ENCODE peak calls at places on chromosome 22, in ten cellular contexts. One of them, this sample, is unnamed.

GRCh38 chr22:44638966-44639739 is 62.9 kb upstream of the PRR5 start:
- DNase-seq in neuronal stem cell: no peak
- DNase-seq in Karpas-422: no peak
- DNase-seq in fibroblast of lung: no peak
- DNase-seq in ovary: peak; percentile 35
- DNase-seq in sigmoid colon: peak; percentile 69
- DNase-seq in CD8-positive, alpha-beta T cell: no peak
- DNase-seq in HCT116: no peak
- DNase-seq in foreskin keratinocyte: no peak
- DNase-seq in K562: no peak
- DNase-seq in this sample: no peak

GRCh38 chr22:19241593-19241906 is 50.0 kb downstream of the CLTCL1 start:
- DNase-seq in K562: no peak
- DNase-seq in neuronal stem cell: no peak
- DNase-seq in CD8-positive, alpha-beta T cell: no peak
- DNase-seq in fibroblast of lung: no peak
- DNase-seq in foreskin keratinocyte: no peak
- DNase-seq in Karpas-422: no peak
- DNase-seq in HCT116: no peak
- DNase-seq in sigmoid colon: no peak
- DNase-seq in ovary: no peak
- DNase-seq in this sample: no peak

GRCh38 chr22:49053574-49053973 is 774.1 kb downstream of the BRD1 start:
- DNase-seq in sigmoid colon: no peak
- DNase-seq in CD8-positive, alpha-beta T cell: no peak
- DNase-seq in neuronal stem cell: no peak
- DNase-seq in fibroblast of lung: no peak
- DNase-seq in HCT116: no peak
- DNase-seq in Karpas-422: no peak
- DNase-seq in foreskin keratinocyte: no peak
- DNase-seq in ovary: no peak
- DNase-seq in K562: no peak
- DNase-seq in this sample: no peak

GRCh38 chr22:33952776-33953175 is 32.5 kb upstream of the LARGE1 start:
- DNase-seq in neuronal stem cell: no peak
- DNase-seq in CD8-positive, alpha-beta T cell: no peak
- DNase-seq in fibroblast of lung: no peak
- DNase-seq in ovary: no peak
- DNase-seq in foreskin keratinocyte: no peak
- DNase-seq in sigmoid colon: no peak
- DNase-seq in Karpas-422: no peak
- DNase-seq in K562: no peak
- DNase-seq in HCT116: no peak
- DNase-seq in this sample: no peak

GRCh38 chr22:50613291-50613981 is 12.8 kb downstream of the MAPK8IP2 start:
- DNase-seq in sigmoid colon: no peak
- DNase-seq in ovary: peak; percentile 79
- DNase-seq in foreskin keratinocyte: no peak
- DNase-seq in Karpas-422: no peak
- DNase-seq in K562: peak; percentile 63
- DNase-seq in HCT116: peak; percentile 68
- DNase-seq in CD8-positive, alpha-beta T cell: no peak
- DNase-seq in neuronal stem cell: no peak
- DNase-seq in fibroblast of lung: peak; percentile 30
- DNase-seq in this sample: no peak

GRCh38 chr22:41369089-41369745 is 12.5 kb upstream of the TEF start:
- DNase-seq in fibroblast of lung: no peak
- DNase-seq in ovary: no peak
- DNase-seq in sigmoid colon: no peak
- DNase-seq in CD8-positive, alpha-beta T cell: no peak
- DNase-seq in foreskin keratinocyte: no peak
- DNase-seq in HCT116: no peak
- DNase-seq in K562: no peak
- DNase-seq in Karpas-422: no peak
- DNase-seq in neuronal stem cell: no peak
- DNase-seq in this sample: no peak

GRCh38 chr22:16917144-16918003 is 90.6 kb downstream of the GAB4 start:
- DNase-seq in Karpas-422: peak; percentile 90
- DNase-seq in foreskin keratinocyte: peak; percentile 9
- DNase-seq in K562: peak; percentile 75
- DNase-seq in CD8-positive, alpha-beta T cell: peak; percentile 3
- DNase-seq in fibroblast of lung: peak; percentile 4
- DNase-seq in ovary: peak; percentile 60
- DNase-seq in sigmoid colon: no peak
- DNase-seq in neuronal stem cell: peak; percentile 49
- DNase-seq in HCT116: peak; percentile 65
- DNase-seq in this sample: peak; percentile 20

GRCh38 chr22:40703174-40703573 is 23.9 kb downstream of the MCHR1 start:
- DNase-seq in neuronal stem cell: no peak
- DNase-seq in fibroblast of lung: no peak
- DNase-seq in foreskin keratinocyte: no peak
- DNase-seq in CD8-positive, alpha-beta T cell: no peak
- DNase-seq in HCT116: no peak
- DNase-seq in ovary: no peak
- DNase-seq in sigmoid colon: no peak
- DNase-seq in Karpas-422: peak; percentile 47
- DNase-seq in K562: no peak
- DNase-seq in this sample: no peak

GRCh38 chr22:38412435-38413084 is 42.4 kb downstream of the KCNJ4 start:
- DNase-seq in CD8-positive, alpha-beta T cell: no peak
- DNase-seq in Karpas-422: peak; percentile 39
- DNase-seq in foreskin keratinocyte: no peak
- DNase-seq in HCT116: no peak
- DNase-seq in K562: peak; percentile 84
- DNase-seq in fibroblast of lung: no peak
- DNase-seq in neuronal stem cell: no peak
- DNase-seq in ovary: peak; percentile 64
- DNase-seq in sigmoid colon: peak; percentile 61
- DNase-seq in this sample: peak; percentile 21

GRCh38 chr22:44665115-44665514 is 36.9 kb upstream of the PRR5 start:
- DNase-seq in neuronal stem cell: no peak
- DNase-seq in sigmoid colon: peak; percentile 80
- DNase-seq in foreskin keratinocyte: no peak
- DNase-seq in fibroblast of lung: no peak
- DNase-seq in K562: no peak
- DNase-seq in Karpas-422: no peak
- DNase-seq in ovary: no peak
- DNase-seq in CD8-positive, alpha-beta T cell: no peak
- DNase-seq in HCT116: no peak
- DNase-seq in this sample: peak; percentile 71

DNA sequence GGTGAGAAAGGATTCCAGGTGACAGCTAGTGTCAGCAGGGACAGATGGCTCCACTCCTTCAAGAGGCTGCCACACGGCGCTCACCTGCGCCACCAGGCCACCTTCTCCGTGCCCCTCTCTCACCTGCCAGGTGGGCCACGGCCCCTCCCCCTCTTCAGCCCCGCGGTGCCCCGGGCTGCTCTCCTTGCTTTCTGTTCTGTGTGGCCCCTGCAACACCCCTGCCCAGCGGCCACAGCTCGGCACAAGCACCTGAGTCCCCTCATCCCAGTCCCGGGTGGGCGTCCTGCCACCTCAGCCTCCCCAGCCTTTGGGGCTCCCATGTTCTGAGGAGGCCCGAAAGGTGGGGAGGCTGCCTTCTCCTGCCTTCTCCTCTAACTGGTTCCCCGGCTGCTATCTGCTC is 46.4 kb downstream of the APOL1 start:
- DNase-seq in CD8-positive, alpha-beta T cell: no peak
- DNase-seq in neuronal stem cell: no peak
- DNase-seq in HCT116: no peak
- DNase-seq in sigmoid colon: no peak
- DNase-seq in Karpas-422: no peak
- DNase-seq in fibroblast of lung: no peak
- DNase-seq in foreskin keratinocyte: no peak
- DNase-seq in K562: no peak
- DNase-seq in ovary: no peak
- DNase-seq in this sample: no peak
- H3K27ac ChIP-seq in CD8-positive, alpha-beta T cell: no peak overlapping the region
- H3K27ac ChIP-seq in neuronal stem cell: no peak overlapping the region
- H3K27ac ChIP-seq in HCT116: no peak overlapping the region
- H3K27ac ChIP-seq in sigmoid colon: peak overlapping the region; percentile 100
- H3K27ac ChIP-seq in Karpas-422: no peak overlapping the region
- H3K27ac ChIP-seq in fibroblast of lung: no peak overlapping the region
- H3K27ac ChIP-seq in foreskin keratinocyte: no peak overlapping the region
- H3K27ac ChIP-seq in K562: no peak overlapping the region
- H3K27ac ChIP-seq in ovary: no peak overlapping the region
- H3K27ac ChIP-seq in this sample: no peak overlapping the region

GRCh38 chr22:20526305-20526627 is 18.9 kb downstream of the MED15 start:
- DNase-seq in CD8-positive, alpha-beta T cell: no peak
- DNase-seq in HCT116: no peak
- DNase-seq in sigmoid colon: no peak
- DNase-seq in neuronal stem cell: no peak
- DNase-seq in K562: peak; percentile 30
- DNase-seq in ovary: no peak
- DNase-seq in Karpas-422: no peak
- DNase-seq in foreskin keratinocyte: no peak
- DNase-seq in fibroblast of lung: no peak
- DNase-seq in this sample: no peak
- H3K27ac ChIP-seq in CD8-positive, alpha-beta T cell: no peak overlapping the region
- H3K27ac ChIP-seq in HCT116: peak overlapping the region; percentile 33
- H3K27ac ChIP-seq in sigmoid colon: no peak overlapping the region
- H3K27ac ChIP-seq in neuronal stem cell: no peak overlapping the region
- H3K27ac ChIP-seq in K562: no peak overlapping the region
- H3K27ac ChIP-seq in ovary: no peak overlapping the region
- H3K27ac ChIP-seq in Karpas-422: no peak overlapping the region
- H3K27ac ChIP-seq in foreskin keratinocyte: peak overlapping the region; percentile 54
- H3K27ac ChIP-seq in fibroblast of lung: peak overlapping the region; percentile 79
- H3K27ac ChIP-seq in this sample: no peak overlapping the region

DNA sequence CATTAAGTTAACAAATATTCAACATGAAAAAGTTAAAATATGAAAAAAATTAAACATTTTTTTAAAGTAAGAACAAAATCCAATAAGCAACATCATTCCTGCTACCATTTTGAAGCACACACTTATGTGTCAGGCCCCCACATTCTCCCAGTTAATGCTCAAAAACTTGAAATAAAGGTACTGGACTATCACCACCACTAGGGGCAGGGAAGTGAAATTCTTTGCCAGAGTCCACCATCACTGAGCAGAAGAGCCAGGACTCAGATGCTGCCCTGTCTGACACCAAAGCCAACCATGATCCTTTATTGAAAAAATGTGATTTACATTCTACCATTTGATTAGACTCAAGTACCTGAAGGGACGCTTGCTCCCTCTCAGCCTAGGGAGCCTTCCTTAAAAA is 39.1 kb downstream of the PITPNB start:
- DNase-seq in sigmoid colon: no peak
- DNase-seq in CD8-positive, alpha-beta T cell: no peak
- DNase-seq in Karpas-422: peak; percentile 77
- DNase-seq in foreskin keratinocyte: peak; percentile 29
- DNase-seq in neuronal stem cell: no peak
- DNase-seq in ovary: no peak
- DNase-seq in fibroblast of lung: peak; percentile 51
- DNase-seq in HCT116: peak; percentile 13
- DNase-seq in K562: peak; percentile 46
- DNase-seq in this sample: no peak
- H3K27ac ChIP-seq in sigmoid colon: peak overlapping the region; percentile 87
- H3K27ac ChIP-seq in CD8-positive, alpha-beta T cell: no peak overlapping the region
- H3K27ac ChIP-seq in Karpas-422: no peak overlapping the region
- H3K27ac ChIP-seq in foreskin keratinocyte: no peak overlapping the region
- H3K27ac ChIP-seq in neuronal stem cell: no peak overlapping the region
- H3K27ac ChIP-seq in ovary: peak overlapping the region; percentile 84
- H3K27ac ChIP-seq in fibroblast of lung: no peak overlapping the region
- H3K27ac ChIP-seq in HCT116: no peak overlapping the region
- H3K27ac ChIP-seq in K562: no peak overlapping the region
- H3K27ac ChIP-seq in this sample: no peak overlapping the region

GRCh38 chr22:43299736-43300135 is 43.4 kb downstream of the SCUBE1 start:
- DNase-seq in fibroblast of lung: no peak
- DNase-seq in CD8-positive, alpha-beta T cell: no peak
- DNase-seq in ovary: no peak
- DNase-seq in Karpas-422: no peak
- DNase-seq in foreskin keratinocyte: no peak
- DNase-seq in HCT116: no peak
- DNase-seq in sigmoid colon: no peak
- DNase-seq in neuronal stem cell: no peak
- DNase-seq in K562: no peak
- DNase-seq in this sample: no peak

GRCh38 chr22:43301866-43302265 is 41.3 kb downstream of the SCUBE1 start:
- DNase-seq in fibroblast of lung: no peak
- DNase-seq in HCT116: no peak
- DNase-seq in ovary: no peak
- DNase-seq in neuronal stem cell: no peak
- DNase-seq in foreskin keratinocyte: no peak
- DNase-seq in CD8-positive, alpha-beta T cell: no peak
- DNase-seq in sigmoid colon: no peak
- DNase-seq in Karpas-422: no peak
- DNase-seq in K562: no peak
- DNase-seq in this sample: no peak

GRCh38 chr22:43302462-43303109 is 40.6 kb downstream of the SCUBE1 start:
- DNase-seq in fibroblast of lung: no peak
- DNase-seq in sigmoid colon: no peak
- DNase-seq in ovary: no peak
- DNase-seq in K562: no peak
- DNase-seq in HCT116: no peak
- DNase-seq in CD8-positive, alpha-beta T cell: no peak
- DNase-seq in neuronal stem cell: no peak
- DNase-seq in Karpas-422: no peak
- DNase-seq in foreskin keratinocyte: no peak
- DNase-seq in this sample: no peak

GRCh38 chr22:43303166-43303565 is 40.0 kb downstream of the SCUBE1 start:
- DNase-seq in foreskin keratinocyte: no peak
- DNase-seq in HCT116: no peak
- DNase-seq in K562: no peak
- DNase-seq in Karpas-422: no peak
- DNase-seq in CD8-positive, alpha-beta T cell: no peak
- DNase-seq in ovary: no peak
- DNase-seq in fibroblast of lung: no peak
- DNase-seq in sigmoid colon: no peak
- DNase-seq in neuronal stem cell: no peak
- DNase-seq in this sample: no peak

DNA sequence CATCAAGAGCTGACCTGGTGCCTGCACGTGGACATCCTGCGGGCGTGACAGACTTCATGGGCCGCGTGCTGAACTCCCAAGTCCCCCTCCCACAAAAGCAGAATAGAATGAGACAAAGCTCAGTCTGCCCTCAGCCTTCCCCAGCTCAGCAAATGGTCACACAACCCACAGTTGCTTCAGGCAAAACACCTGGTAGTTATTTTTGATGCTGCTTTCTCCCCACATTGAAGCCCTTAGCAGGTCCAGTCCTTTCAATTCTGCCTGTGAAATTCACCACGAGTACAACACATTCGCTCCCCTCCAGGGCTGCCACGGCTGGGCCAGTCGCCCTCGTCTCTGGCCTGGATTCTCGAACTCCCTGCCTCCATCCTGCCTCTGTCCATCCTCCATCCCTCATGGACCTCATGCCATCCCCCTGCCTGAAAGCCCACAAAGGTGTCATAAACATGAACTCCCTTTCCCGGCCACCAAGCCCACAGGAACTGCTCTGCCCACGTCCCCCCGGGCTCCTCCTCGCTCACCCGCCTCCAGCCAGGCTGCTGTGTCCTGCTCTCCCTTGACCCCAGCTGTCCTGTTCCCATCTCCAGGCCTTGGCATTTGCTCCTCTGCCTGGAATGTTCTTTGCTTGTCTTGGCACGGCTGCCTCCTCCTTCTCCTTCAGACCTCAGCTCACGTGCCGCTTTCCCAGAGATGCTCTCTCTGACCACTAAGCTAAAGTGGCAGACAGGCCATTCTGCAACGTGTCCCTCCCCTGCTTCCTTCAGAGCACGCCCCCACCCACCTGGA is 42.1 kb downstream of the SCUBE1 start:
- DNase-seq in HCT116: no peak
- DNase-seq in sigmoid colon: no peak
- DNase-seq in K562: no peak
- DNase-seq in CD8-positive, alpha-beta T cell: no peak
- DNase-seq in ovary: peak; percentile 83
- DNase-seq in Karpas-422: no peak
- DNase-seq in foreskin keratinocyte: no peak
- DNase-seq in neuronal stem cell: no peak
- DNase-seq in fibroblast of lung: no peak
- DNase-seq in this sample: no peak
- H3K27ac ChIP-seq in HCT116: no peak overlapping the region
- H3K27ac ChIP-seq in sigmoid colon: peak overlapping the region; percentile 14
- H3K27ac ChIP-seq in K562: no peak overlapping the region
- H3K27ac ChIP-seq in CD8-positive, alpha-beta T cell: no peak overlapping the region
- H3K27ac ChIP-seq in ovary: peak overlapping the region; percentile 38
- H3K27ac ChIP-seq in Karpas-422: no peak overlapping the region
- H3K27ac ChIP-seq in foreskin keratinocyte: no peak overlapping the region
- H3K27ac ChIP-seq in neuronal stem cell: no peak overlapping the region
- H3K27ac ChIP-seq in fibroblast of lung: no peak overlapping the region
- H3K27ac ChIP-seq in this sample: no peak overlapping the region

This sample was measured in substantia nigra.